ENCODE peak calls at places on chromosomes 16 and 17, in six cellular contexts. M is heart right ventricle, E is hepatic stellate cell, X is EL, R is fibroblast of pulmonary artery, K is Daoy. G is an unnamed sample.

GRCh38 chr16:57775661-57776469 is 26.4 kb downstream of the KIFC3 start:
- DNase-seq in M (no peak), E (no peak), X (no peak), R (no peak), K (peak), G (no peak)

GRCh38 chr16:29663020-29663828 is at the start of gene SPN:
- DNase-seq in M (no peak), E (no peak), X (no peak), R (no peak), K (no peak), G (no peak)

GRCh38 chr17:9725575-9725974 is 65.8 kb downstream of the DHRS7C start:
- DNase-seq in M (no peak), E (no peak), X (no peak), R (no peak), K (peak), G (no peak)

GRCh38 chr17:47222032-47222431 is 12.9 kb downstream of the MYL4 start:
- DNase-seq in M (no peak), E (no peak), X (no peak), R (no peak), K (no peak), G (no peak)

GRCh38 chr17:4043862-4044261 is 79.6 kb upstream of the ATP2A3 start:
- DNase-seq in M (no peak), E (no peak), X (no peak), R (no peak), K (no peak), G (no peak)

GRCh38 chr16:30829130-30830071 is 42.4 kb upstream of the ZNF629 start:
- DNase-seq in M (no peak), E (peak), X (no peak), R (no peak), K (no peak), G (no peak)

GRCh38 chr17:75720656-75721462 is at the start of gene ITGB4:
- DNase-seq in M (no peak), E (no peak), X (peak), R (no peak), K (peak), G (no peak)

GRCh38 chr17:2011421-2012371 is 13.4 kb downstream of the RTN4RL1 start:
- DNase-seq in M (no peak), E (peak), X (peak), R (no peak), K (peak), G (peak)

GRCh38 chr17:75266315-75267145 is 4.5 kb downstream of the MIF4GD start:
- DNase-seq in M (no peak), E (no peak), X (no peak), R (no peak), K (no peak), G (no peak)

GRCh38 chr16:19166500-19166899 is 1.5 kb upstream of the SYT17 start:
- DNase-seq in M (no peak), E (no peak), X (no peak), R (no peak), K (no peak), G (no peak)

GRCh38 chr16:49054606-49055005 is 227.0 kb downstream of the CBLN1 start:
- DNase-seq in M (no peak), E (no peak), X (no peak), R (no peak), K (no peak), G (no peak)

GRCh38 chr17:44235583-44235936 is 16.1 kb upstream of the UBTF start:
- DNase-seq in M (no peak), E (no peak), X (peak), R (peak), K (peak), G (no peak)

GRCh38 chr16:20906225-20906870 is 5.8 kb downstream of the LYRM1 start:
- DNase-seq in M (no peak), E (peak), X (peak), R (peak), K (peak), G (peak)

GRCh38 chr17:70169707-70170597 is 620 bp downstream of the KCNJ2 start:
- DNase-seq in M (no peak), E (peak), X (peak), R (peak), K (no peak), G (no peak)

GRCh38 chr17:8141741-8142140 is 10.5 kb downstream of the PER1 start:
- DNase-seq in M (no peak), E (no peak), X (no peak), R (no peak), K (no peak), G (no peak)

GRCh38 chr16:29996773-29997250 is 771 bp downstream of the INO80E start:
- DNase-seq in M (no peak), E (no peak), X (no peak), R (no peak), K (no peak), G (no peak)

GRCh38 chr16:28563218-28563617 is 9.5 kb downstream of the SGF29 start:
- DNase-seq in M (no peak), E (no peak), X (no peak), R (no peak), K (no peak), G (no peak)

GRCh38 chr17:75036643-75037268 is 10.0 kb downstream of the ATP5PD start:
- DNase-seq in M (peak), E (no peak), X (no peak), R (peak), K (peak), G (peak)

GRCh38 chr17:49994085-49995054 is 654 bp downstream of the DLX3 start:
- DNase-seq in M (no peak), E (peak), X (no peak), R (no peak), K (no peak), G (no peak)

GRCh38 chr16:84449156-84450140 is 55.0 kb downstream of the MEAK7 start:
- DNase-seq in M (no peak), E (no peak), X (no peak), R (no peak), K (no peak), G (no peak)